ENCODE peak calls at places on chromosomes 1 and 21, in five cellular contexts. H, A, Y, T and V are unnamed samples.

GRCh38 chr1:32969556-32969955 is 4.9 kb upstream of the RNF19B start:
- DNase-seq in H (no peak), A (no peak), Y (no peak), T (no peak), V (no peak)

GRCh38 chr1:93907718-93908117 is 1.5 kb downstream of the GCLM start:
- DNase-seq in H (no peak), A (no peak), Y (peak; percentile 7), T (peak; percentile 47), V (no peak)

GRCh38 chr1:168285419-168285790 is 4.7 kb downstream of the TBX19 start:
- DNase-seq in H (no peak), A (no peak), Y (peak; percentile 44), T (no peak), V (no peak)

GRCh38 chr1:41417335-41417682 is 56.1 kb downstream of the FOXO6 start:
- DNase-seq in H (no peak), A (no peak), Y (no peak), T (no peak), V (no peak)

GRCh38 chr1:225539069-225539468 is 111.2 kb upstream of the LBR start:
- DNase-seq in H (no peak), A (no peak), Y (no peak), T (no peak), V (no peak)

GRCh38 chr1:23664837-23665795 is 26.5 kb upstream of the RPL11 start:
- DNase-seq in H (no peak), A (no peak), Y (no peak), T (peak; percentile 31), V (no peak)

GRCh38 chr21:32306021-32306780 is 7.5 kb downstream of the MRAP start:
- DNase-seq in H (no peak), A (no peak), Y (no peak), T (peak; percentile 17), V (no peak)

GRCh38 chr1:177077734-177078489 is 86.6 kb downstream of the ASTN1 start:
- DNase-seq in H (no peak), A (peak; percentile 2), Y (no peak), T (no peak), V (no peak)

GRCh38 chr1:62003777-62004176 is 190.9 kb upstream of the L1TD1 start:
- DNase-seq in H (no peak), A (no peak), Y (no peak), T (no peak), V (no peak)

GRCh38 chr21:46092026-46092764 is 5.7 kb upstream of the COL6A2 start:
- DNase-seq in H (peak; percentile 90), A (peak; percentile 94), Y (no peak), T (no peak), V (no peak)

GRCh38 chr21:31108969-31109368 is 70.7 kb upstream of the KRTAP19-8 start:
- DNase-seq in H (no peak), A (no peak), Y (no peak), T (no peak), V (no peak)

GRCh38 chr1:68202239-68202832 is 30.0 kb downstream of the WLS start:
- DNase-seq in H (no peak), A (no peak), Y (no peak), T (no peak), V (no peak)

GRCh38 chr1:184051138-184051484 is 419 bp upstream of the TSEN15 start:
- DNase-seq in H (no peak), A (no peak), Y (no peak), T (no peak), V (no peak)

GRCh38 chr1:223031690-223032601 is 111.1 kb downstream of the TLR5 start:
- DNase-seq in H (peak; percentile 95), A (peak; percentile 39), Y (no peak), T (peak; percentile 10), V (no peak)

GRCh38 chr1:248825136-248825535 is 579 bp downstream of the SH3BP5L start:
- DNase-seq in H (peak; percentile 79), A (no peak), Y (no peak), T (no peak), V (no peak)

GRCh38 chr1:41383094-41383852 is 22.0 kb downstream of the FOXO6 start:
- DNase-seq in H (no peak), A (no peak), Y (no peak), T (no peak), V (no peak)

GRCh38 chr1:20448626-20449215 is 37.3 kb downstream of the CAMK2N1 start:
- DNase-seq in H (no peak), A (no peak), Y (no peak), T (no peak), V (no peak)

GRCh38 chr1:48028218-48028804 is 31.1 kb upstream of the TRABD2B start:
- DNase-seq in H (peak; percentile 74), A (no peak), Y (no peak), T (no peak), V (peak; percentile 61)

GRCh38 chr1:115829023-115829674 is 11.8 kb downstream of the NHLH2 start:
- DNase-seq in H (peak; percentile 88), A (peak; percentile 51), Y (no peak), T (peak; percentile 22), V (no peak)

GRCh38 chr1:180887841-180888240 is 24.9 kb upstream of the KIAA1614 start:
- DNase-seq in H (no peak), A (no peak), Y (no peak), T (no peak), V (no peak)

GRCh38 chr1:234213576-234214128 is 159.6 kb upstream of the COA6 start:
- DNase-seq in H (no peak), A (no peak), Y (no peak), T (no peak), V (no peak)

GRCh38 chr1:235960799-235961198 is 94.1 kb upstream of the LYST start:
- DNase-seq in H (no peak), A (no peak), Y (no peak), T (no peak), V (no peak)

GRCh38 chr1:245056913-245057312 is 97.9 kb upstream of the KIF26B start:
- DNase-seq in H (no peak), A (no peak), Y (no peak), T (no peak), V (no peak)

DNA sequence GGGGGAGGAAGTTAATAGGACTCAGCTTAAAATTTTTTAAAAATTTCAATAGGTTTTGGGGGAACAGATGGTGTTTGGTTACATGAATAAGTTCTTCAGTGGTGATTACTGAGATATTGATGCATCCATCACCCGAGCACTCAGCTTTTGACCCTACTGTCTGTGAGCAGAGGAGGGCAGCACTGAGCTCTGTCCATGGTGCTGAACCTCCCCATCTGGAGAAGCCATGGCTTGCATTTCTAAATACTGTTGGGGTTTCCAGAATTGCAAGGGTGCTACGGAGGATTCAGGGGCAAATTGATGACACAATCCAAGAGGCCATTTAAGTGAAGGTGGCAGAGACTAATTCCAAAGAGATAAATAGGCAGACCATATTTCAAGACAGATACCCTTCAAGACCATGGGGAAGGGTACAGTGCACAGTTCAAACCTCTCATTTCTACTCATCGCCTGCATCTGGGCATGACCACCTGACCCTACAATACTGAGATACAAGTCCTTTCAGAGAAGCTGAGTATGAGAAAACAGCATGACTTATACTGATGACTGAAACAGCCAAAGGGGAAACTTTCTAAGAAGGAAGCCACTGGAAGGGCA is 17.2 kb downstream of the SYT2 start:
- DNase-seq in H (no peak), A (no peak), Y (peak; percentile 80), T (peak; percentile 53), V (peak; percentile 85)
- TF ChIP-seq CTCF in H (no peak), A (peak; percentile 43), Y (no peak), T (no peak), V (peak; percentile 61)

DNA sequence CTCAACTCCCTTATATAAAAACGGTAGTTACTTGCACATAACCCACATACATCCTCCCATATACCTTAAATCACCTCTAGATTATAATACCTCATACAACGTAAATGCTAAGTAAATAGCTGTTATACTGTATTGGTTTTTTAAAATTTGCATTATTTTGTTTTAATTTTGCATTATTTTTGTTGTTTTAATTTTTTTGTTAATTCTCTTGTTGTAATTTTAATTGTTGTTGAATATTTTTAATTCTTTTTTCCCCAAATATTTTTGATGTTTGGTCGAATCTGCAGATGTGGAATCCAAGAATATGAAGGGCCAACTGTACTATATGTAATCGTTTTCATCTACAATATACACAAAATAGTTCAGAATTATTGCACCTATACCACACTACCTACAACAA is 23.5 kb upstream of the ACTA1 start:
- DNase-seq in H (no peak), A (no peak), Y (no peak), T (no peak), V (no peak)
- TF ChIP-seq CTCF in H (no peak), A (no peak), Y (no peak), T (no peak), V (no peak)

GRCh38 chr1:27508139-27508665 is 18.2 kb upstream of the WASF2 start:
- DNase-seq in H (no peak), A (no peak), Y (no peak), T (peak; percentile 56), V (no peak)
- TF ChIP-seq CTCF in H (no peak), A (no peak), Y (no peak), T (no peak), V (peak; percentile 21)

GRCh38 chr1:166020229-166020628 is 146.6 kb downstream of the FAM78B start:
- DNase-seq in H (no peak), A (no peak), Y (no peak), T (no peak), V (no peak)

GRCh38 chr1:166013232-166013631 is 153.6 kb downstream of the FAM78B start:
- DNase-seq in H (no peak), A (no peak), Y (no peak), T (no peak), V (no peak)

DNA sequence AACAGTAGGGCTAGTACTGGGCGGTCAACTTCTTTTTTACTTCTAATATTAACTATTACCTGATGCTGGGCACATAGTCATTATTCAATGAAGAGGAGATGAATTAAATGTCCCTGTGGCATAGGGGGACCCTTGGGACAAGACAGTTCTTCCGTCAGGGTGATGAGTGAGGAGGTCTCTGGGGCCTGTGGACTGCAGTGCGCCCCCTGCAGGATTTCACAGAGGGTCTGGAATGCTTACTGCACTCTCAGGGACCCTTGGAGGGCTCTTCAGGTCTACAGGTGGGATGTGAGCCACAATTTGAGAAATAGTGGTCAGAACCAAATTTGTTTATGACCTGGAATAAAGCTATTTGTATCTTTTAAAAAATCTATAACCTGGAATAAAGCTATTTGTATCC is 149.4 kb downstream of the FAM78B start:
- DNase-seq in H (no peak), A (no peak), Y (no peak), T (peak; percentile 3), V (no peak)
- TF ChIP-seq CTCF in H (no peak), A (no peak), Y (no peak), T (no peak), V (peak; percentile 36)

DNA sequence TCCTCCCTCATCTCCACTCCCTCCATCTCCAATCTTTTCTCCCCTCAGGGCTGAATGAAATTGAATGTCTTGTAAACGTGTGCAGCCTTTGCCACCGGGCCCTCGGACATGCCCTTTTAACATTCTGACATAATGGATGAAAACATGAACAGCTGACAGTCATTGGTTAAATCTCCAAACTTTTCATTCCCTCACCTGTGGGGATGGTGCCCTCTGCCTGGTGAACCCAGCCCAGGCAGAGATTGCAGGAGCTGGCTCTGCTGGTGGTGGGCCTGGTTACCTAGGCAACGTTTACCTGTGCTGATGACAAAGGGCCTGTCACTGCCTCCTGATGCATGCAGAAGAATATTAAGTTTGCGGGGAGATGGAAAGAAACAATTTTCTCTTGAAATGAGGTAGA is 21.3 kb downstream of the ST6GALNAC3 start:
- DNase-seq in H (no peak), A (no peak), Y (no peak), T (no peak), V (no peak)
- TF ChIP-seq CTCF in H (no peak), A (no peak), Y (no peak), T (no peak), V (no peak)